ENCODE peak calls at places on chromosomes 5 and 9, in ten cellular contexts. L, S, Z, Y, H, J, E, Q, G and V are unnamed samples.
A peak's percentile ranks its signal among the peaks of the same experiment; 100 is the strongest.

GRCh38 chr5:54795284-54795683 is 190.1 kb downstream of the ESM1 start:
- DNase-seq in G (no peak), Q (peak; percentile 3), L (no peak), H (no peak), S (no peak), Z (no peak), J (no peak), E (no peak), Y (no peak), V (no peak)

GRCh38 chr9:93601666-93602065 is 25.3 kb downstream of the PHF2 start:
- DNase-seq in L (no peak), G (no peak), Z (no peak), H (no peak), Q (no peak), E (no peak), Y (no peak), S (peak; percentile 21), J (no peak), V (no peak)

GRCh38 chr5:163595851-163596399 is 90.5 kb downstream of the MAT2B start:
- DNase-seq in L (no peak), Q (no peak), J (no peak), H (no peak), Z (no peak), Y (no peak), E (no peak), G (no peak), S (no peak), V (no peak)

GRCh38 chr9:121557581-121558422 is 58.2 kb upstream of the GGTA1 start:
- DNase-seq in Z (peak; percentile 60), G (peak; percentile 30), Q (peak; percentile 3), L (no peak), J (no peak), H (peak; percentile 63), E (no peak), Y (peak; percentile 91), S (no peak), V (no peak)

GRCh38 chr9:129816501-129817435 is 7.2 kb downstream of the TOR1A start:
- DNase-seq in E (no peak), Y (no peak), Z (no peak), S (no peak), Q (no peak), G (no peak), H (no peak), L (no peak), J (no peak), V (no peak)

GRCh38 chr9:108743901-108744371 is 111.8 kb downstream of the ACTL7B start:
- DNase-seq in L (no peak), Y (no peak), Q (no peak), J (no peak), G (no peak), Z (no peak), S (no peak), E (no peak), H (no peak), V (no peak)

GRCh38 chr5:55982957-55983381 is 11.8 kb downstream of the IL6ST start:
- DNase-seq in H (no peak), L (no peak), J (peak; percentile 47), S (no peak), Z (no peak), Y (no peak), Q (no peak), E (no peak), G (peak; percentile 42), V (peak; percentile 43)

GRCh38 chr5:103013933-103014552 is 105.9 kb downstream of the GIN1 start:
- DNase-seq in E (no peak), H (peak; percentile 45), G (no peak), J (no peak), L (no peak), Y (no peak), S (no peak), Z (no peak), Q (no peak), V (no peak)

GRCh38 chr5:156824800-156825199 is 25.3 kb upstream of the PPP1R2B start:
- DNase-seq in Z (no peak), L (peak; percentile 32), Y (no peak), S (no peak), Q (no peak), H (peak; percentile 25), J (no peak), E (peak; percentile 10), G (no peak), V (peak; percentile 39)

GRCh38 chr5:78843436-78843835 is 141.7 kb downstream of the ARSB start:
- DNase-seq in G (no peak), Q (no peak), L (no peak), Y (no peak), H (no peak), J (no peak), S (no peak), Z (no peak), E (no peak), V (no peak)

GRCh38 chr5:143128412-143129071 is 274.9 kb downstream of the NR3C1 start:
- DNase-seq in Q (no peak), Y (no peak), H (no peak), E (no peak), L (no peak), G (no peak), J (no peak), Z (no peak), S (no peak), V (no peak)

GRCh38 chr9:135480071-135480941 is 724 bp downstream of the PPP1R26 start:
- DNase-seq in S (no peak), Y (no peak), Z (no peak), E (peak; percentile 72), L (no peak), Q (no peak), G (no peak), J (no peak), H (peak; percentile 36), V (no peak)

GRCh38 chr5:44401611-44402010 is 12.4 kb upstream of the FGF10 start:
- DNase-seq in E (no peak), L (no peak), Y (no peak), Z (no peak), Q (no peak), G (no peak), J (no peak), H (no peak), S (no peak), V (no peak)